ENCODE peak calls at places on chromosomes 16 and 17, in seven cellular contexts. L, N, A, J, Q, S and I are unnamed samples.

GRCh38 chr17:44978807-44979206 is 10.7 kb upstream of the C1QL1 start:
- DNase-seq in L (no peak), N (no peak), A (no peak), J (no peak), Q (no peak), S (no peak), I (no peak)

GRCh38 chr17:31489295-31490018 is 98.0 kb downstream of the RAB11FIP4 start:
- DNase-seq in L (no peak), N (no peak), A (no peak), J (no peak), Q (no peak), S (no peak), I (no peak)

GRCh38 chr17:74744349-74744713 is 4.1 kb upstream of the NHERF1 start:
- DNase-seq in L (no peak), N (no peak), A (no peak), J (no peak), Q (no peak), S (no peak), I (no peak)

GRCh38 chr17:75490953-75491649 is 24.2 kb downstream of the CASKIN2 start:
- DNase-seq in L (no peak), N (no peak), A (no peak), J (no peak), Q (no peak), S (no peak), I (no peak)

GRCh38 chr16:66365588-66365987 is 903 bp upstream of the CDH5 start:
- DNase-seq in L (no peak), N (no peak), A (no peak), J (no peak), Q (no peak), S (no peak), I (no peak)

GRCh38 chr17:2222901-2223616 is 80.5 kb downstream of the SMG6 start:
- DNase-seq in L (peak), N (peak), A (no peak), J (peak), Q (no peak), S (peak), I (no peak)

GRCh38 chr17:68246271-68247028 is 1.4 kb upstream of the AMZ2 start:
- DNase-seq in L (no peak), N (no peak), A (no peak), J (no peak), Q (no peak), S (no peak), I (no peak)

GRCh38 chr16:75207831-75208230 is 870 bp upstream of the CTRB2 start:
- DNase-seq in L (no peak), N (no peak), A (no peak), J (no peak), Q (no peak), S (no peak), I (no peak)

GRCh38 chr16:5031601-5032000 is 2.1 kb downstream of the NAGPA start:
- DNase-seq in L (no peak), N (no peak), A (no peak), J (no peak), Q (no peak), S (no peak), I (no peak)

GRCh38 chr16:80287674-80288073 is 253.1 kb upstream of the DYNLRB2 start:
- DNase-seq in L (no peak), N (no peak), A (no peak), J (no peak), Q (no peak), S (no peak), I (no peak)

GRCh38 chr16:71727545-71728324 is 3.2 kb upstream of the PHLPP2 start:
- DNase-seq in L (no peak), N (no peak), A (no peak), J (no peak), Q (no peak), S (no peak), I (peak)

GRCh38 chr16:88428156-88428555 is 24.9 kb upstream of the ZFPM1 start:
- DNase-seq in L (no peak), N (no peak), A (no peak), J (no peak), Q (no peak), S (no peak), I (no peak)

GRCh38 chr16:17467923-17468540 is 2.7 kb downstream of the XYLT1 start:
- DNase-seq in L (peak), N (no peak), A (peak), J (peak), Q (peak), S (no peak), I (no peak)